ENCODE peak calls at places on chromosomes 6 and 20, in nine cellular contexts. E is fibroblast of lung; Y is ascending aorta; F is small intestine; V is mammary epithelial cell; R is lower lobe of right lung; O is MM.1S; J is CD8-positive, alpha-beta T cell; K is AG04450. S is an unnamed sample.

GRCh38 chr6:150091466-150091865 is 22.5 kb upstream of the ULBP3 start:
- DNase-seq in E (no peak), Y (no peak), F (no peak), V (peak), R (no peak), O (no peak), J (no peak), K (no peak), S (no peak)

GRCh38 chr6:3913077-3913957 is 64.1 kb downstream of the FAM50B start:
- DNase-seq in E (peak), Y (peak), F (peak), V (peak), R (no peak), O (no peak), J (no peak), K (peak), S (peak)

GRCh38 chr20:11047559-11047958 is 373.8 kb upstream of the JAG1 start:
- DNase-seq in E (no peak), Y (no peak), F (peak), V (peak), R (no peak), O (no peak), J (no peak), K (no peak), S (peak)

GRCh38 chr20:34249291-34249690 is 8.1 kb downstream of the ASIP start:
- DNase-seq in E (peak), Y (no peak), F (no peak), V (no peak), R (no peak), O (peak), J (no peak), K (peak), S (no peak)

GRCh38 chr20:45041464-45042337 is 59.2 kb downstream of the KCNS1 start:
- DNase-seq in E (peak), Y (no peak), F (peak), V (peak), R (no peak), O (no peak), J (no peak), K (no peak), S (peak)

GRCh38 chr6:152356659-152357058 is 280.5 kb downstream of the SYNE1 start:
- DNase-seq in E (peak), Y (no peak), F (no peak), V (peak), R (no peak), O (peak), J (no peak), K (no peak), S (no peak)

GRCh38 chr6:160127270-160128124 is 5.9 kb downstream of the SLC22A1 start:
- DNase-seq in E (no peak), Y (peak), F (no peak), V (no peak), R (no peak), O (no peak), J (no peak), K (no peak), S (no peak)

GRCh38 chr20:8867346-8867745 is 201.5 kb upstream of the PLCB4 start:
- DNase-seq in E (no peak), Y (no peak), F (no peak), V (no peak), R (no peak), O (no peak), J (no peak), K (no peak), S (no peak)

GRCh38 chr6:141077355-141078333 is 1055.1 kb upstream of the GJE1 start:
- DNase-seq in E (no peak), Y (no peak), F (peak), V (peak), R (no peak), O (peak), J (peak), K (no peak), S (no peak)

GRCh38 chr6:52013035-52013434 is 74.4 kb downstream of the PKHD1 start:
- DNase-seq in E (no peak), Y (no peak), F (no peak), V (peak), R (no peak), O (no peak), J (no peak), K (no peak), S (no peak)

GRCh38 chr6:83260577-83260976 is 67.4 kb downstream of the RWDD2A start:
- DNase-seq in E (no peak), Y (no peak), F (no peak), V (no peak), R (no peak), O (no peak), J (no peak), K (no peak), S (no peak)

GRCh38 chr6:26345832-26346231 is 19.2 kb upstream of the BTN3A2 start:
- DNase-seq in E (no peak), Y (no peak), F (no peak), V (no peak), R (no peak), O (no peak), J (no peak), K (no peak), S (no peak)

GRCh38 chr20:34302312-34302722 is 838 bp downstream of the AHCY start:
- DNase-seq in E (peak), Y (no peak), F (peak), V (peak), R (no peak), O (peak), J (no peak), K (no peak), S (no peak)

GRCh38 chr20:47318596-47319516 is 37.6 kb downstream of the ZMYND8 start:
- DNase-seq in E (peak), Y (peak), F (peak), V (peak), R (peak), O (no peak), J (no peak), K (no peak), S (peak)

GRCh38 chr6:5999688-6000608 is 6.8 kb downstream of the NRN1 start:
- DNase-seq in E (no peak), Y (no peak), F (no peak), V (no peak), R (no peak), O (no peak), J (no peak), K (no peak), S (no peak)

GRCh38 chr6:99611148-99611547 is 4.5 kb downstream of the PRDM13 start:
- DNase-seq in E (no peak), Y (no peak), F (no peak), V (no peak), R (no peak), O (no peak), J (peak), K (no peak), S (no peak)

GRCh38 chr6:169244684-169245383 is 8.8 kb downstream of the THBS2 start:
- DNase-seq in E (no peak), Y (no peak), F (no peak), V (no peak), R (no peak), O (no peak), J (no peak), K (no peak), S (no peak)

GRCh38 chr20:6231551-6231950 is 108.7 kb upstream of the FERMT1 start:
- DNase-seq in E (peak), Y (no peak), F (no peak), V (peak), R (no peak), O (no peak), J (no peak), K (no peak), S (no peak)

GRCh38 chr6:41372526-41373366 is 37.3 kb downstream of the NCR2 start:
- DNase-seq in E (peak), Y (no peak), F (no peak), V (no peak), R (no peak), O (no peak), J (no peak), K (no peak), S (no peak)

GRCh38 chr6:710601-711571 is 17.9 kb upstream of the EXOC2 start:
- DNase-seq in E (peak), Y (peak), F (peak), V (peak), R (peak), O (peak), J (peak), K (no peak), S (no peak)

GRCh38 chr6:18241208-18241836 is 23.0 kb downstream of the DEK start:
- DNase-seq in E (no peak), Y (no peak), F (no peak), V (peak), R (no peak), O (no peak), J (no peak), K (no peak), S (no peak)

GRCh38 chr6:30097902-30098606 is 14.8 kb downstream of the TRIM31 start:
- DNase-seq in E (no peak), Y (no peak), F (peak), V (no peak), R (no peak), O (no peak), J (no peak), K (no peak), S (no peak)

GRCh38 chr6:165661416-165662001 is 1.5 kb downstream of the PDE10A start:
- DNase-seq in E (no peak), Y (no peak), F (no peak), V (no peak), R (no peak), O (no peak), J (no peak), K (no peak), S (no peak)

GRCh38 chr20:56761393-56761792 is 132.3 kb downstream of the TFAP2C start:
- DNase-seq in E (no peak), Y (no peak), F (no peak), V (no peak), R (no peak), O (no peak), J (no peak), K (no peak), S (no peak)

GRCh38 chr6:34374112-34374907 is 18.2 kb downstream of the NUDT3 start:
- DNase-seq in E (no peak), Y (no peak), F (no peak), V (no peak), R (no peak), O (no peak), J (no peak), K (no peak), S (no peak)
- H3K27ac ChIP-seq in E (no peak), Y (peak), F (no peak), V (no peak), R (no peak), O (no peak), J (no peak), K (no peak), S (no peak)

GRCh38 chr20:31564284-31564683 is 40.8 kb upstream of the ID1 start:
- DNase-seq in E (no peak), Y (no peak), F (no peak), V (no peak), R (no peak), O (no peak), J (no peak), K (no peak), S (no peak)
- H3K27ac ChIP-seq in E (no peak), Y (no peak), F (peak), V (no peak), R (no peak), O (peak), J (no peak), K (no peak), S (no peak)

DNA sequence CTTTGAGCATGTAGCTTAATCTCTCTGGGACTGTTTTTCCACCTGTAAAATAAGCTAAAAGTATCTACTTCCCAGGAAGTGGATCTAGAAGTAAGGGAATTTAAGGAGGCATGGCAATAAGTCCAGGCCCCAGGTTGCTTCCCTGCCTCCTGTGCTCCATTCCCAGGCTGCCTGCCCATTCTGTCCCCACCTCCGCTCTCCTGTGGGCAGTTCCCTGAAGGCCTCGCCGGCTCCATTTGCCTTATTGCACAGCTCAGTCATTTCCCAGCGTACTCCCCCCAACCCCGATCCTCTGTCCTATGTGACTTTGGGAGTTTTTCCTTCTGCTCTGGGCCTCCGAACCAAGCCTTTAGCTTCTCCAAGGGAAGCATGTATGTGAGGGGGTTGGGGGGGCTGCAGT is 4.6 kb downstream of the SLC29A1 start:
- DNase-seq in E (no peak), Y (no peak), F (no peak), V (no peak), R (no peak), O (no peak), J (no peak), K (no peak), S (no peak)
- H3K27ac ChIP-seq in E (no peak), Y (peak), F (no peak), V (no peak), R (no peak), O (no peak), J (no peak), K (no peak), S (no peak)

GRCh38 chr6:12009180-12009748 is 2.8 kb upstream of the HIVEP1 start:
- DNase-seq in E (no peak), Y (no peak), F (no peak), V (no peak), R (no peak), O (no peak), J (no peak), K (no peak), S (no peak)
- H3K27ac ChIP-seq in E (peak), Y (peak), F (peak), V (peak), R (peak), O (peak), J (peak), K (peak), S (peak)

S was measured in keratinocyte.